ENCODE peak calls at places on chromosomes 11 and 22, in five cellular contexts. D, T, P, W and O are unnamed samples.

GRCh38 chr11:76231339-76231738 is 25.0 kb upstream of the WNT11 start:
- DNase-seq in D (no peak), T (no peak), P (no peak), W (no peak), O (no peak)

GRCh38 chr22:36191106-36191836 is 10.3 kb downstream of the APOL4 start:
- DNase-seq in D (no peak), T (no peak), P (no peak), W (no peak), O (no peak)

GRCh38 chr11:73356979-73357739 is 19.0 kb upstream of the RELT start:
- DNase-seq in D (no peak), T (no peak), P (no peak), W (no peak), O (no peak)

GRCh38 chr22:47053865-47054185 is 291.4 kb downstream of the TBC1D22A start:
- DNase-seq in D (peak; percentile 17), T (no peak), P (no peak), W (no peak), O (peak; percentile 26)

GRCh38 chr11:108632041-108632440 is 32.8 kb upstream of the DDX10 start:
- DNase-seq in D (no peak), T (no peak), P (no peak), W (no peak), O (no peak)

GRCh38 chr11:128927683-128928336 is 14.9 kb downstream of the TP53AIP1 start:
- DNase-seq in D (no peak), T (no peak), P (no peak), W (no peak), O (no peak)

GRCh38 chr11:118051611-118052461 is 25.0 kb upstream of the TMPRSS4 start:
- DNase-seq in D (no peak), T (peak; percentile 65), P (no peak), W (peak; percentile 27), O (no peak)

GRCh38 chr22:38923463-38924196 is 33.8 kb upstream of the APOBEC3A start:
- DNase-seq in D (peak; percentile 35), T (no peak), P (peak; percentile 94), W (peak; percentile 80), O (peak; percentile 20)

GRCh38 chr11:121769191-121769590 is 316.4 kb upstream of the SORL1-AS1 start:
- DNase-seq in D (no peak), T (no peak), P (no peak), W (no peak), O (no peak)

GRCh38 chr11:95795627-95796308 is 5.5 kb downstream of the CEP57 start:
- DNase-seq in D (no peak), T (no peak), P (no peak), W (no peak), O (no peak)

GRCh38 chr11:11263238-11264030 is 89.6 kb downstream of the CSNK2A3 start:
- DNase-seq in D (no peak), T (no peak), P (no peak), W (no peak), O (no peak)

GRCh38 chr11:103792981-103793468 is 243.4 kb upstream of the DDI1 start:
- DNase-seq in D (peak; percentile 52), T (no peak), P (no peak), W (no peak), O (no peak)

GRCh38 chr11:27694992-27695391 is 5.3 kb downstream of the BDNF start:
- DNase-seq in D (no peak), T (no peak), P (no peak), W (no peak), O (no peak)

GRCh38 chr11:59615132-59615636 is 390 bp downstream of the OSBP start:
- DNase-seq in D (no peak), T (peak; percentile 50), P (peak; percentile 36), W (peak; percentile 72), O (no peak)

GRCh38 chr22:44120314-44120704 is 60.4 kb upstream of the PARVG start:
- DNase-seq in D (no peak), T (no peak), P (no peak), W (no peak), O (no peak)

GRCh38 chr11:108629274-108629673 is 35.6 kb upstream of the DDX10 start:
- DNase-seq in D (no peak), T (no peak), P (no peak), W (no peak), O (no peak)

GRCh38 chr11:84757711-84758110 is 869.4 kb downstream of the DLG2 start:
- DNase-seq in D (no peak), T (no peak), P (no peak), W (no peak), O (no peak)